ENCODE peak calls at places on chromosome 21, in seven cellular contexts. One of them, this sample, is unnamed.

GRCh38 chr21:42818328-42818749 is 61.0 kb downstream of the WDR4 start:
- DNase-seq in Calu3: peak; percentile 55
- DNase-seq in HL-60: no peak
- DNase-seq in ovary: peak; percentile 70
- DNase-seq in stomach: peak; percentile 78
- DNase-seq in mammary epithelial cell: peak; percentile 45
- DNase-seq in progenitor cell of endocrine pancreas: no peak
- DNase-seq in this sample: no peak

GRCh38 chr21:31866077-31866511 is 6.7 kb upstream of the HUNK start:
- DNase-seq in stomach: peak; percentile 94
- DNase-seq in Calu3: peak; percentile 89
- DNase-seq in HL-60: peak; percentile 24
- DNase-seq in ovary: peak; percentile 91
- DNase-seq in mammary epithelial cell: peak; percentile 53
- DNase-seq in progenitor cell of endocrine pancreas: peak; percentile 81
- DNase-seq in this sample: peak; percentile 92

GRCh38 chr21:39616373-39616772 is 3.6 kb downstream of the B3GALT5 start:
- DNase-seq in mammary epithelial cell: no peak
- DNase-seq in HL-60: no peak
- DNase-seq in Calu3: no peak
- DNase-seq in ovary: no peak
- DNase-seq in progenitor cell of endocrine pancreas: no peak
- DNase-seq in stomach: no peak
- DNase-seq in this sample: no peak

GRCh38 chr21:38956006-38956405 is 150.3 kb downstream of the ETS2 start:
- DNase-seq in HL-60: no peak
- DNase-seq in Calu3: no peak
- DNase-seq in ovary: no peak
- DNase-seq in progenitor cell of endocrine pancreas: no peak
- DNase-seq in mammary epithelial cell: no peak
- DNase-seq in stomach: no peak
- DNase-seq in this sample: no peak

GRCh38 chr21:33383056-33383888 is 19.9 kb upstream of the IFNGR2 start:
- DNase-seq in stomach: peak; percentile 68
- DNase-seq in ovary: peak; percentile 74
- DNase-seq in mammary epithelial cell: peak; percentile 99
- DNase-seq in HL-60: peak; percentile 87
- DNase-seq in progenitor cell of endocrine pancreas: no peak
- DNase-seq in Calu3: peak; percentile 76
- DNase-seq in this sample: no peak

GRCh38 chr21:42086969-42087368 is 15.9 kb downstream of the UMODL1 start:
- DNase-seq in HL-60: no peak
- DNase-seq in mammary epithelial cell: no peak
- DNase-seq in Calu3: no peak
- DNase-seq in stomach: no peak
- DNase-seq in ovary: no peak
- DNase-seq in progenitor cell of endocrine pancreas: no peak
- DNase-seq in this sample: no peak

GRCh38 chr21:16551101-16551695 is 821.4 kb downstream of the USP25 start:
- DNase-seq in progenitor cell of endocrine pancreas: no peak
- DNase-seq in stomach: no peak
- DNase-seq in mammary epithelial cell: peak; percentile 49
- DNase-seq in HL-60: no peak
- DNase-seq in ovary: no peak
- DNase-seq in Calu3: no peak
- DNase-seq in this sample: no peak

GRCh38 chr21:34192646-34193285 is 119.4 kb downstream of the MRPS6 start:
- DNase-seq in progenitor cell of endocrine pancreas: no peak
- DNase-seq in ovary: no peak
- DNase-seq in stomach: no peak
- DNase-seq in mammary epithelial cell: no peak
- DNase-seq in Calu3: no peak
- DNase-seq in HL-60: no peak
- DNase-seq in this sample: no peak

GRCh38 chr21:42242611-42243010 is 23.7 kb downstream of the ABCG1 start:
- DNase-seq in progenitor cell of endocrine pancreas: no peak
- DNase-seq in Calu3: no peak
- DNase-seq in ovary: no peak
- DNase-seq in mammary epithelial cell: no peak
- DNase-seq in HL-60: no peak
- DNase-seq in stomach: no peak
- DNase-seq in this sample: no peak

GRCh38 chr21:32329776-32330175 is 31.1 kb downstream of the MRAP start:
- DNase-seq in stomach: no peak
- DNase-seq in Calu3: no peak
- DNase-seq in progenitor cell of endocrine pancreas: no peak
- DNase-seq in mammary epithelial cell: no peak
- DNase-seq in HL-60: no peak
- DNase-seq in ovary: no peak
- DNase-seq in this sample: no peak

GRCh38 chr21:38669186-38669585 is 136.5 kb upstream of the ETS2 start:
- DNase-seq in Calu3: peak; percentile 15
- DNase-seq in stomach: no peak
- DNase-seq in HL-60: peak; percentile 8
- DNase-seq in ovary: no peak
- DNase-seq in mammary epithelial cell: peak; percentile 20
- DNase-seq in progenitor cell of endocrine pancreas: no peak
- DNase-seq in this sample: no peak

GRCh38 chr21:42426424-42426823 is 22.7 kb downstream of the UBASH3A start:
- DNase-seq in stomach: no peak
- DNase-seq in Calu3: no peak
- DNase-seq in HL-60: no peak
- DNase-seq in mammary epithelial cell: no peak
- DNase-seq in progenitor cell of endocrine pancreas: no peak
- DNase-seq in ovary: no peak
- DNase-seq in this sample: no peak

GRCh38 chr21:20822559-20823133 is 175.6 kb upstream of the NCAM2 start:
- DNase-seq in HL-60: no peak
- DNase-seq in stomach: no peak
- DNase-seq in Calu3: no peak
- DNase-seq in progenitor cell of endocrine pancreas: no peak
- DNase-seq in mammary epithelial cell: no peak
- DNase-seq in ovary: no peak
- DNase-seq in this sample: no peak

GRCh38 chr21:32371913-32372314 is 20.9 kb downstream of the URB1 start:
- DNase-seq in progenitor cell of endocrine pancreas: no peak
- DNase-seq in mammary epithelial cell: peak; percentile 73
- DNase-seq in HL-60: peak; percentile 49
- DNase-seq in Calu3: no peak
- DNase-seq in stomach: peak; percentile 36
- DNase-seq in ovary: peak; percentile 71
- DNase-seq in this sample: no peak

DNA sequence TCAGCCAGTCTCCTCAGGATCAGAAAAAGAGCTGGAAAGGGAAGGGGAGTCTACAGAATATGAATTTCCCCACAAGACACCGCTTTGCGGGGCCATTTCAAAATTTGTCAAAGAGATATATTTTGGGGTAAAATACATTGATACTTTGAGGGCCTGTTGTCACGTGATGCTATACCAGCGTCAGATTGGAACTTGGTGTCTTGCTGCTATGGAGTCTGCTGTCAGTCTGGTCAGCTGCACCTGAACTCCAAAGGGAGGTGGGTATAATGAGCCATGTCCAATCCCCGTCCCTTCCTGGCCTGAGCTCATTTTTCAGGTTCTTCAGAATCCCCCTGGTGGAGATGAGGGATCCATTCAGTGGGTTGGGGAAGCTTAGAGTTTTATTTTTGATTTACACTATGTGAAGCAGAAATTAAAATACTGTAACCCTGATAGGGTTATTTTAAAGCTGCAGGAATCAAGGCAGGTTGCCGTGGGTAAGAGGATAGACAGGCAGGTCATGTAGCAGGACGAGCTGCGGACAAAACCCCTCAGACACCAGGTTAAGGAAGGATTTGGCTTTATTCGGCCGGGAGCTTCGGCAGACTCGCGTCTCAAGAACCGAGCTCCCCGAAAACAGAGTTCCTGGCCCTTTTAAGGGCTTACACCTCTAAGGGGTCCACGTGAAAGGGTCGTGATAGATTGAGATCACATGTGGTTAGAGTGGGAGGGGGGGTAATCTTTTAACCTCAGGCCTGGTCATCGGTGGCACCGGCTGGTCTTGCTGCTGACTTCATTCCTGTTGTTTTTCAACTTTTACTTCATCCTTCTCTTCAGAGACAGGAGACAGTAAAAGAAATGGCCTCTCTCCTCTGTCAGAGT is 2.2 kb upstream of the POFUT2 start:
- DNase-seq in mammary epithelial cell: no peak
- DNase-seq in stomach: peak; percentile 18
- DNase-seq in ovary: peak; percentile 42
- DNase-seq in progenitor cell of endocrine pancreas: peak; percentile 6
- DNase-seq in HL-60: no peak
- DNase-seq in Calu3: no peak
- DNase-seq in this sample: no peak
- TF ChIP-seq CTCF in mammary epithelial cell: peak; percentile 18
- TF ChIP-seq CTCF in stomach: no peak
- TF ChIP-seq CTCF in ovary: no peak
- TF ChIP-seq CTCF in progenitor cell of endocrine pancreas: peak; percentile 31
- TF ChIP-seq CTCF in HL-60: no peak
- TF ChIP-seq CTCF in Calu3: no peak
- TF ChIP-seq CTCF in this sample: peak; percentile 46

DNA sequence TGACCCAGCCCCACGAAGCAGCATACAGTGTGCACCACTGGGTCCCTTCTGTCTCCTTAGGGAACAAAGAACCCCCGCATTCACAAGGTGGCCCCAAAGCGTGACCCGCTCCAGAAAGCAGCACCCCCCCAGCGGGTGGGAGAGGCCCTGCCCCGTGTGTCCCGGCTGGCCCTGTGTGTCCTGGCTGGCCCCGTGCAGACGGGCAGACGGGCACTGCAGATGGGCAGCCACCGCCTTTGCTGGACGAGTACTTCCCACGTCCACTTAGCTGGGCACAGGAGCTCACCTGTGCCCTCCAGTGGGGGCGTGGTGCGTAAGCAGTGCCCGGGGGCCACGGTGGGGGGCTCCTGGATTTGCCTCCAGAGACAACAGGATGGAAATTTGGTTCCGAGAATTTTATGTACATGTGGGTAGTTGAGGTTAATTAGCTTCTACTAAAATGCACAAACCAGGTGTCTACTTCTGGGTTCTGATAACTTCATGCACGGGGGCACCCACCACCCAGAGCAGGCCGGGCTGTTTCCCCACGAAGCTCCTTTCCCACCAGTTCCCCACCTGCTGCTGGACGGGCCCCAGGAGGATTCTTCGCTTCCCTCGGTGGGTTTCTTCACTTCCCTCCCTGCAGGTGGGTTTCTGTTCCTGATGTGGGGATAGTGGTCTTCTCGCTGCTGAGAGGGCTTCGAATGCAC is 33.2 kb upstream of the SLC19A1 start:
- DNase-seq in stomach: no peak
- DNase-seq in Calu3: no peak
- DNase-seq in ovary: peak; percentile 37
- DNase-seq in HL-60: no peak
- DNase-seq in mammary epithelial cell: no peak
- DNase-seq in progenitor cell of endocrine pancreas: no peak
- DNase-seq in this sample: no peak
- TF ChIP-seq CTCF in stomach: no peak
- TF ChIP-seq CTCF in Calu3: no peak
- TF ChIP-seq CTCF in ovary: no peak
- TF ChIP-seq CTCF in HL-60: no peak
- TF ChIP-seq CTCF in mammary epithelial cell: no peak
- TF ChIP-seq CTCF in progenitor cell of endocrine pancreas: no peak
- TF ChIP-seq CTCF in this sample: no peak

GRCh38 chr21:24042687-24043086 is 1564.6 kb downstream of the MRPL39 start:
- DNase-seq in HL-60: no peak
- DNase-seq in progenitor cell of endocrine pancreas: no peak
- DNase-seq in stomach: no peak
- DNase-seq in mammary epithelial cell: no peak
- DNase-seq in ovary: no peak
- DNase-seq in Calu3: no peak
- DNase-seq in this sample: no peak

GRCh38 chr21:24046816-24047443 is 1560.4 kb downstream of the MRPL39 start:
- DNase-seq in ovary: no peak
- DNase-seq in mammary epithelial cell: no peak
- DNase-seq in Calu3: no peak
- DNase-seq in HL-60: no peak
- DNase-seq in progenitor cell of endocrine pancreas: no peak
- DNase-seq in stomach: no peak
- DNase-seq in this sample: no peak

GRCh38 chr21:24045373-24045772 is 1561.9 kb downstream of the MRPL39 start:
- DNase-seq in stomach: no peak
- DNase-seq in ovary: no peak
- DNase-seq in HL-60: no peak
- DNase-seq in progenitor cell of endocrine pancreas: no peak
- DNase-seq in mammary epithelial cell: no peak
- DNase-seq in Calu3: no peak
- DNase-seq in this sample: no peak

GRCh38 chr21:24050233-24050632 is 1557.0 kb downstream of the MRPL39 start:
- DNase-seq in mammary epithelial cell: no peak
- DNase-seq in ovary: no peak
- DNase-seq in HL-60: no peak
- DNase-seq in stomach: no peak
- DNase-seq in Calu3: no peak
- DNase-seq in progenitor cell of endocrine pancreas: no peak
- DNase-seq in this sample: no peak

GRCh38 chr21:24045775-24046215 is 1561.5 kb downstream of the MRPL39 start:
- DNase-seq in mammary epithelial cell: no peak
- DNase-seq in progenitor cell of endocrine pancreas: no peak
- DNase-seq in Calu3: peak; percentile 55
- DNase-seq in HL-60: no peak
- DNase-seq in stomach: peak; percentile 66
- DNase-seq in ovary: peak; percentile 86
- DNase-seq in this sample: peak; percentile 1
- TF ChIP-seq CTCF in mammary epithelial cell: no peak
- TF ChIP-seq CTCF in progenitor cell of endocrine pancreas: peak; percentile 49
- TF ChIP-seq CTCF in Calu3: no peak
- TF ChIP-seq CTCF in HL-60: peak; percentile 32
- TF ChIP-seq CTCF in stomach: no peak
- TF ChIP-seq CTCF in ovary: no peak
- TF ChIP-seq CTCF in this sample: peak; percentile 31

GRCh38 chr21:45167796-45168222 is 93.4 kb downstream of the ADARB1 start:
- DNase-seq in stomach: no peak
- DNase-seq in mammary epithelial cell: no peak
- DNase-seq in ovary: no peak
- DNase-seq in progenitor cell of endocrine pancreas: no peak
- DNase-seq in HL-60: no peak
- DNase-seq in Calu3: no peak
- DNase-seq in this sample: no peak
- TF ChIP-seq CTCF in stomach: no peak
- TF ChIP-seq CTCF in mammary epithelial cell: no peak
- TF ChIP-seq CTCF in ovary: no peak
- TF ChIP-seq CTCF in progenitor cell of endocrine pancreas: no peak
- TF ChIP-seq CTCF in HL-60: no peak
- TF ChIP-seq CTCF in Calu3: no peak
- TF ChIP-seq CTCF in this sample: no peak